ENCODE peak calls at places on chromosomes 3 and 15, in seven cellular contexts. W is HepG2, X is GM12878, D is H1, O is SK-N-SH, F is K562, Q is HCT116. T is an unnamed sample.

GRCh38 chr3:126552688-126553283 is 5.9 kb downstream of the C3orf22 start:
- DNase-seq in W (no peak), X (no peak), D (no peak), O (peak), F (no peak), Q (no peak), T (no peak)

GRCh38 chr15:100786139-100786531 is 93.5 kb upstream of the ALDH1A3 start:
- DNase-seq in W (no peak), X (no peak), D (no peak), O (no peak), F (no peak), Q (no peak), T (no peak)

GRCh38 chr3:196287066-196287404 is 491 bp downstream of the PCYT1A start:
- DNase-seq in W (no peak), X (no peak), D (no peak), O (no peak), F (no peak), Q (no peak), T (no peak)

GRCh38 chr15:67680645-67681044 is 138.1 kb downstream of the MAP2K5 start:
- DNase-seq in W (no peak), X (no peak), D (no peak), O (peak), F (peak), Q (no peak), T (no peak)

GRCh38 chr15:73924258-73924921 is 1.9 kb upstream of the LOXL1 start:
- DNase-seq in W (no peak), X (no peak), D (no peak), O (no peak), F (no peak), Q (no peak), T (no peak)

GRCh38 chr3:178492496-178492895 is 43.7 kb upstream of the KCNMB2 start:
- DNase-seq in W (no peak), X (no peak), D (no peak), O (no peak), F (no peak), Q (no peak), T (no peak)

GRCh38 chr3:69541823-69542264 is 156.0 kb upstream of the FRMD4B start:
- DNase-seq in W (no peak), X (no peak), D (no peak), O (peak), F (no peak), Q (no peak), T (no peak)

GRCh38 chr15:47422901-47423300 is 294.4 kb upstream of the SEMA6D start:
- DNase-seq in W (no peak), X (no peak), D (no peak), O (no peak), F (no peak), Q (no peak), T (no peak)

GRCh38 chr3:37627951-37628620 is 233.6 kb upstream of the CTDSPL start:
- DNase-seq in W (no peak), X (peak), D (no peak), O (no peak), F (no peak), Q (no peak), T (no peak)

GRCh38 chr3:101819649-101820202 is 29.6 kb upstream of the NFKBIZ start:
- DNase-seq in W (no peak), X (no peak), D (no peak), O (no peak), F (no peak), Q (no peak), T (no peak)

GRCh38 chr3:30103186-30103585 is 503.2 kb upstream of the TGFBR2 start:
- DNase-seq in W (no peak), X (no peak), D (no peak), O (no peak), F (no peak), Q (no peak), T (no peak)

GRCh38 chr3:30607032-30607833 is 832 bp downstream of the TGFBR2 start:
- DNase-seq in W (no peak), X (no peak), D (no peak), O (no peak), F (no peak), Q (no peak), T (no peak)

GRCh38 chr3:110384601-110385000 is 687.0 kb upstream of the NECTIN3 start:
- DNase-seq in W (no peak), X (no peak), D (no peak), O (no peak), F (no peak), Q (no peak), T (no peak)

GRCh38 chr3:42803800-42804112 is 534 bp downstream of the HIGD1A start:
- DNase-seq in W (peak), X (no peak), D (no peak), O (peak), F (peak), Q (no peak), T (peak)

GRCh38 chr15:45425135-45425534 is 46.8 kb upstream of the GATM start:
- DNase-seq in W (no peak), X (no peak), D (no peak), O (no peak), F (no peak), Q (no peak), T (no peak)

GRCh38 chr3:197510642-197511018 is 45.1 kb downstream of the BDH1 start:
- DNase-seq in W (no peak), X (no peak), D (no peak), O (no peak), F (no peak), Q (no peak), T (no peak)

GRCh38 chr3:31356941-31357340 is 175.8 kb upstream of the STT3B start:
- DNase-seq in W (no peak), X (no peak), D (no peak), O (no peak), F (peak), Q (no peak), T (peak)

GRCh38 chr3:124248471-124249028 is 256.6 kb upstream of the ROPN1 start:
- DNase-seq in W (no peak), X (no peak), D (no peak), O (peak), F (peak), Q (no peak), T (no peak)

GRCh38 chr3:147002721-147003120 is 397.6 kb upstream of the PLSCR5 start:
- DNase-seq in W (no peak), X (no peak), D (no peak), O (no peak), F (no peak), Q (no peak), T (no peak)

GRCh38 chr15:77059761-77060345 is 11.1 kb downstream of the TSPAN3 start:
- DNase-seq in W (no peak), X (peak), D (no peak), O (no peak), F (no peak), Q (no peak), T (no peak)
- TF ChIP-seq JUND in W (no peak), X (no peak), D (no peak), O (no peak), F (no peak), Q (no peak), T (no peak)

GRCh38 chr3:186757686-186758220 is 25.6 kb upstream of the EIF4A2 start:
- DNase-seq in W (no peak), X (no peak), D (no peak), O (no peak), F (no peak), Q (no peak), T (no peak)

GRCh38 chr3:186760883-186761447 is 22.4 kb upstream of the EIF4A2 start:
- DNase-seq in W (no peak), X (no peak), D (no peak), O (no peak), F (no peak), Q (no peak), T (no peak)

GRCh38 chr3:186759231-186759930 is 24.0 kb upstream of the EIF4A2 start:
- DNase-seq in W (no peak), X (no peak), D (no peak), O (no peak), F (no peak), Q (no peak), T (no peak)

GRCh38 chr3:186757214-186757613 is 26.2 kb upstream of the EIF4A2 start:
- DNase-seq in W (no peak), X (no peak), D (no peak), O (no peak), F (no peak), Q (no peak), T (no peak)

DNA sequence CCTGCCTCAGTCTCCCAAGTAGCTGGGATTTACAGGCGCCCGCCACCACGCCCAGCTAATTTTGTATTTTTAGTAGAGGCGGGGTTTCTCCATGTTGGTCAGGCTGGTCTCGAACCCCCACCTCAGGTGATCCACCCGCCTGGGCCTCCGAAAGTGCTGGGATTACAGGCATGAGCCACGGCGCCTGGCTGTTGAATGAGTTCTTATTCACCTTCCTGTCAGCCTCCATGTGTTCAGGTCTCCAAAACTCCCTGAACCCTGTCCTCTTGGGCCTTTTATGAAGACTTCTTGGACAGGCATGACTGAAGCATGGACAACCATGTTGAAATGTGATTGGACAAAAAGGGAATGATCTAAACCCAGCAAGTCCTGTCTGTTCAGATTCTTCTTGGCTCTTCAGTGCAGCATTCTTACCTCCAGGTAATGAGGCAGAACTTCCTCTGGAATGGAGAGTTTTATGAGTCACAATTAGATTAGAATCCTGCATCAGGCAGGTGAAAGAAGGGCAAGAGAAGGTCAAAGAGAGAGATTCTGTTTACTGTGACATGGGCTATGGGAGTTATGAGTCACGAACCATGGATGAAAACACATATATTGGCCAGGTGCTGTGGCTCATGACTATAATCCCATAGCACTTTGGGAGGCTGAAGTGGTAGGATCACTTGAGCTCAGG is 23.1 kb upstream of the EIF4A2 start:
- DNase-seq in W (peak), X (no peak), D (no peak), O (no peak), F (no peak), Q (peak), T (no peak)
- TF ChIP-seq JUND in W (no peak), X (no peak), D (no peak), O (no peak), F (no peak), Q (peak), T (no peak)

DNA sequence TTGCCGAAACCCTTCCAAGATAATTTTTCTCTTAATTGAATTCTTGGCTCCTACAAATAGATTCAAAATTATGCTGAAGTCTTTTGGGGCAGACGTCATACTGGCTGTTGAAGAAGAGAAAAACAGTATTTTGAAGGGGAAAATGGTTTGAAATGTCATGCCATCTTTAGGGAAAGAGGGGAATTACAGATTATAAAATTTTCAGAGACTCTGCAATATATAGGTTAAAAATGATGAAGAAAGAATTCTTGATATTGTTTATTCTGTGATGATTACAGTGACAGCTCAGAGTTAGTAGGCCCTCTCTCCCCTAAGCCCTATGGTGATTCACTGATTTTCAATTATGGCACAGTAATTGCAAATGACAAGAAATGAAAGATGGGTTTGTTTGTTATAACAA is 86.1 kb downstream of the CGNL1 start:
- DNase-seq in W (no peak), X (no peak), D (no peak), O (no peak), F (no peak), Q (no peak), T (no peak)
- TF ChIP-seq JUND in W (no peak), X (no peak), D (no peak), O (no peak), F (no peak), Q (no peak), T (no peak)

DNA sequence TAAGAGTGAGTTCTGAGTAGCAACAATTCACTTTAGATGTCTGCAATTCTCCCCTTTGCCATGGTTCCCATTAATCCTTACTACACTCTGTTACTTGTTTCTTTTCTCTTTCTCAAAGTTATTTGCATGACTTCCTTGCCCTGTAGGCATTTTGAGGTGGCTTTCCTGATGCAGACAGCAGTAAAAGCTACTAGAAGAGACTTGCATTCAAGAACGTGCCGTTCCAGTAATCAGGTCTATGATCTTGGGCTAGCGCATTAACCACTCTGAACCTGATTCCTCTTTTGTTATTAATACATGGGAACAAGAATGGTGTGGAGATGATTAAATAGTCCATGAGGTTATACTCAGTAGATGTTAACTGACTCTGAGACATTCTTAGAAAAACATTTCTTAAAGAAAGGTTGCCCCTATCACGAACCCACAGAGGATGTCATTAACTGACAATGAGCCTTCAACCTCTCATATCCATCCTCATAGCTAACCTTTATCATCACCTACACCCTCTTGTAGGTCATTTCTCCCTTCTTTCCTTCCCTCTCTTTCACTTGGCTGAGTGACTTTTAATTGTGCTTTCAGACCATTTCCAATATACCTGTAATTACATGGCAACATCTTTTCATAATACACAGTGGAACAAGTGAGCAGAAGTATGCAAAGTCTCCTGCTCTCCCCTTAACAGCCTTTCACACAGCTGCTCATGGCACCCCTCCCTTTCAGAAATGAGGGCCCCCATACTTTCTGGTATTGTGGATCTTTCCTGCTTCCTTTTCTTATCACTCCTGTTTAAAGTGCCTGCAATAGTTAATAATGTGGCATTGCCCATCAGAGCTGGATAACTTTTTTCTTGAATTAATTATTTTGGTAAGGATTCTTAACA is 175.9 kb downstream of the CHST2 start:
- DNase-seq in W (no peak), X (no peak), D (no peak), O (no peak), F (no peak), Q (no peak), T (no peak)
- TF ChIP-seq JUND in W (no peak), X (no peak), D (no peak), O (no peak), F (no peak), Q (no peak), T (no peak)

DNA sequence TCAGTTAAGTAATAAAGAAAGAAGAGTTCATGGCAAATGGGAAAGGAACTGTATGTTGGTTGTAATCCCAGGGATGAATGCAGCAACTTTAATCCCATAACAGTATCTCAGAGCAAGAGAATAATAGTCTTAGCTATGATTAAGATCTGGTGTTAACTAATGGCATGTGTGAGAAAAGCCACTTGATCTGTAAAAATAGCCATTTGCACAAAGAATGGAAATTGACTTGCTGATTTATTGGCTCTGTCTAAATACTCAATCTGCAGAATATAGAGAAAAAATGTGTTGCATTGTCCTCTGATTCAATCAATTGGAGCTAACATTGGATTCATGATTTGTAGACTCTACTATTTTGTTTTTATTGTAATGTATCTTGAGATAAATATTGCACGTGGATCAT is 987.0 kb downstream of the NSUN3 start:
- DNase-seq in W (no peak), X (no peak), D (no peak), O (no peak), F (no peak), Q (no peak), T (no peak)
- TF ChIP-seq JUND in W (no peak), X (no peak), D (no peak), O (no peak), F (no peak), Q (no peak), T (no peak)